ENCODE peak calls at places on chromosomes 13 and 19, in four cellular contexts. One of them, this sample, is unnamed.

GRCh38 chr19:39705578-39706188 is 1.4 kb downstream of the LGALS14 start:
- DNase-seq in testis: no peak
- DNase-seq in body of pancreas: no peak
- DNase-seq in K562: no peak
- DNase-seq in this sample: no peak

GRCh38 chr19:33638167-33639033 is 16.6 kb downstream of the CHST8 start:
- DNase-seq in testis: no peak
- DNase-seq in body of pancreas: no peak
- DNase-seq in K562: no peak
- DNase-seq in this sample: no peak

GRCh38 chr13:110617326-110618072 is 2.2 kb downstream of the NAXD start:
- DNase-seq in testis: peak; percentile 69
- DNase-seq in body of pancreas: peak; percentile 81
- DNase-seq in K562: no peak
- DNase-seq in this sample: peak; percentile 51

GRCh38 chr19:41521860-41522555 is 54.0 kb upstream of the CEACAM21 start:
- DNase-seq in testis: no peak
- DNase-seq in body of pancreas: no peak
- DNase-seq in K562: no peak
- DNase-seq in this sample: no peak

GRCh38 chr13:82791035-82791434 is 1091.2 kb downstream of the SLITRK1 start:
- DNase-seq in testis: no peak
- DNase-seq in body of pancreas: no peak
- DNase-seq in K562: no peak
- DNase-seq in this sample: no peak

GRCh38 chr13:45500492-45501174 is 35.9 kb downstream of the COG3 start:
- DNase-seq in testis: no peak
- DNase-seq in body of pancreas: no peak
- DNase-seq in K562: no peak
- DNase-seq in this sample: peak; percentile 18

GRCh38 chr19:15213715-15214381 is 13.1 kb upstream of the NOTCH3 start:
- DNase-seq in testis: no peak
- DNase-seq in body of pancreas: peak; percentile 53
- DNase-seq in K562: no peak
- DNase-seq in this sample: no peak

GRCh38 chr13:52345631-52346251 is 60.2 kb downstream of the THSD1 start:
- DNase-seq in testis: no peak
- DNase-seq in body of pancreas: no peak
- DNase-seq in K562: no peak
- DNase-seq in this sample: no peak

GRCh38 chr19:38880076-38880881 is 2.2 kb upstream of the RINL start:
- DNase-seq in testis: no peak
- DNase-seq in body of pancreas: no peak
- DNase-seq in K562: no peak
- DNase-seq in this sample: no peak

GRCh38 chr13:21079761-21080730 is 18.7 kb upstream of the LATS2 start:
- DNase-seq in testis: no peak
- DNase-seq in body of pancreas: peak; percentile 17
- DNase-seq in K562: no peak
- DNase-seq in this sample: no peak

GRCh38 chr13:110168999-110169933 is 137.7 kb downstream of the COL4A1 start:
- DNase-seq in testis: no peak
- DNase-seq in body of pancreas: no peak
- DNase-seq in K562: no peak
- DNase-seq in this sample: no peak

GRCh38 chr19:30169196-30169900 is 202.8 kb upstream of the ZNF536 start:
- DNase-seq in testis: no peak
- DNase-seq in body of pancreas: no peak
- DNase-seq in K562: no peak
- DNase-seq in this sample: no peak

GRCh38 chr13:39414339-39414738 is 188.7 kb downstream of the LHFPL6 start:
- DNase-seq in testis: no peak
- DNase-seq in body of pancreas: no peak
- DNase-seq in K562: no peak
- DNase-seq in this sample: no peak

GRCh38 chr13:110665491-110666254 is 40.2 kb downstream of the CARS2 start:
- DNase-seq in testis: no peak
- DNase-seq in body of pancreas: no peak
- DNase-seq in K562: no peak
- DNase-seq in this sample: no peak

GRCh38 chr19:3361384-3362216 is 4.8 kb upstream of the NFIC start:
- DNase-seq in testis: peak; percentile 53
- DNase-seq in body of pancreas: peak; percentile 33
- DNase-seq in K562: peak; percentile 59
- DNase-seq in this sample: no peak

GRCh38 chr13:30763786-30764440 is 28.6 kb downstream of the ALOX5AP start:
- DNase-seq in testis: no peak
- DNase-seq in body of pancreas: no peak
- DNase-seq in K562: no peak
- DNase-seq in this sample: no peak

GRCh38 chr13:44816701-44817684 is 172.3 kb downstream of the NUFIP1 start:
- DNase-seq in testis: no peak
- DNase-seq in body of pancreas: no peak
- DNase-seq in K562: no peak
- DNase-seq in this sample: no peak

GRCh38 chr19:4360641-4361151 is 17.3 kb downstream of the MPND start:
- DNase-seq in testis: peak; percentile 58
- DNase-seq in body of pancreas: no peak
- DNase-seq in K562: no peak
- DNase-seq in this sample: no peak

GRCh38 chr13:61751039-61751438 is 335.4 kb upstream of the PCDH20 start:
- DNase-seq in testis: no peak
- DNase-seq in body of pancreas: no peak
- DNase-seq in K562: no peak
- DNase-seq in this sample: no peak

GRCh38 chr19:38667552-38668205 is 20.2 kb downstream of the ACTN4 start:
- DNase-seq in testis: no peak
- DNase-seq in body of pancreas: no peak
- DNase-seq in K562: no peak
- DNase-seq in this sample: no peak

GRCh38 chr19:10603084-10603872 is 16.2 kb upstream of the AP1M2 start:
- DNase-seq in testis: no peak
- DNase-seq in body of pancreas: peak; percentile 42
- DNase-seq in K562: peak; percentile 44
- DNase-seq in this sample: peak; percentile 66

GRCh38 chr19:35518313-35518712 is 4.9 kb upstream of the DMKN start:
- DNase-seq in testis: no peak
- DNase-seq in body of pancreas: no peak
- DNase-seq in K562: no peak
- DNase-seq in this sample: no peak

GRCh38 chr13:97974773-97975172 is 21.3 kb downstream of the IPO5 start:
- DNase-seq in testis: no peak
- DNase-seq in body of pancreas: no peak
- DNase-seq in K562: no peak
- DNase-seq in this sample: no peak

GRCh38 chr19:10292206-10292788 is 2.5 kb downstream of the ICAM5 start:
- DNase-seq in testis: peak; percentile 78
- DNase-seq in body of pancreas: peak; percentile 82
- DNase-seq in K562: peak; percentile 97
- DNase-seq in this sample: peak; percentile 94

GRCh38 chr13:74945637-74946036 is 536.3 kb downstream of the TBC1D4 start:
- DNase-seq in testis: no peak
- DNase-seq in body of pancreas: no peak
- DNase-seq in K562: no peak
- DNase-seq in this sample: no peak

GRCh38 chr19:7830272-7830771 is 304 bp downstream of the EVI5L start:
- DNase-seq in testis: no peak
- DNase-seq in body of pancreas: no peak
- DNase-seq in K562: no peak
- DNase-seq in this sample: no peak
- TF ChIP-seq POLR2A in testis: no peak
- TF ChIP-seq POLR2A in body of pancreas: no peak
- TF ChIP-seq POLR2A in K562: no peak
- TF ChIP-seq POLR2A in this sample: no peak

GRCh38 chr19:57947419-57948134 is at the start of gene ZNF256:
- DNase-seq in testis: peak; percentile 97
- DNase-seq in body of pancreas: peak; percentile 92
- DNase-seq in K562: peak; percentile 18
- DNase-seq in this sample: peak; percentile 91
- TF ChIP-seq POLR2A in testis: no peak
- TF ChIP-seq POLR2A in body of pancreas: no peak
- TF ChIP-seq POLR2A in K562: no peak
- TF ChIP-seq POLR2A in this sample: peak; percentile 65

GRCh38 chr13:113949546-113949945 is 24.3 kb downstream of the C13orf46 start:
- DNase-seq in testis: no peak
- DNase-seq in body of pancreas: no peak
- DNase-seq in K562: no peak
- DNase-seq in this sample: no peak

GRCh38 chr13:113952151-113952982 is 21.5 kb downstream of the C13orf46 start:
- DNase-seq in testis: no peak
- DNase-seq in body of pancreas: no peak
- DNase-seq in K562: no peak
- DNase-seq in this sample: no peak

GRCh38 chr13:113952983-113953520 is 20.8 kb downstream of the C13orf46 start:
- DNase-seq in testis: no peak
- DNase-seq in body of pancreas: no peak
- DNase-seq in K562: no peak
- DNase-seq in this sample: no peak

GRCh38 chr13:113950451-113951245 is 23.2 kb downstream of the C13orf46 start:
- DNase-seq in testis: no peak
- DNase-seq in body of pancreas: no peak
- DNase-seq in K562: no peak
- DNase-seq in this sample: no peak

GRCh38 chr13:113951246-113951999 is 22.5 kb downstream of the C13orf46 start:
- DNase-seq in testis: peak; percentile 91
- DNase-seq in body of pancreas: peak; percentile 89
- DNase-seq in K562: peak; percentile 85
- DNase-seq in this sample: peak; percentile 76
- TF ChIP-seq POLR2A in testis: no peak
- TF ChIP-seq POLR2A in body of pancreas: no peak
- TF ChIP-seq POLR2A in K562: no peak
- TF ChIP-seq POLR2A in this sample: no peak

GRCh38 chr13:106161186-106161585 is 374.3 kb downstream of the EFNB2 start:
- DNase-seq in testis: no peak
- DNase-seq in body of pancreas: no peak
- DNase-seq in K562: no peak
- DNase-seq in this sample: no peak
- TF ChIP-seq POLR2A in testis: no peak
- TF ChIP-seq POLR2A in body of pancreas: no peak
- TF ChIP-seq POLR2A in K562: no peak
- TF ChIP-seq POLR2A in this sample: no peak

This sample was measured in erythroblast.